ENCODE peak calls at places on chromosomes 2 and 18, in nine cellular contexts. M is prostate gland; Z is cardiac muscle cell; C is body of pancreas; X is CD4-positive, CD25-positive, alpha-beta regulatory T cell; F is MM.1S; S is H9; D is A549; Y is brain microvascular endothelial cell. V is an unnamed sample.

GRCh38 chr2:54634564-54635511 is 88.6 kb upstream of the EML6 start:
- DNase-seq in M (no peak), Z (no peak), C (peak), X (peak), F (peak), S (no peak), D (peak), Y (peak), V (no peak)

GRCh38 chr2:173963817-173964564 is 1.2 kb downstream of the SP3 start:
- DNase-seq in M (peak), Z (peak), C (peak), X (peak), F (peak), S (peak), D (peak), Y (peak), V (peak)

GRCh38 chr2:159968282-159968900 is 94.0 kb downstream of the PLA2R1 start:
- DNase-seq in M (no peak), Z (peak), C (peak), X (peak), F (peak), S (peak), D (peak), Y (peak), V (peak)

GRCh38 chr2:196617430-196617829 is 22.1 kb upstream of the CCDC150 start:
- DNase-seq in M (no peak), Z (no peak), C (no peak), X (peak), F (peak), S (no peak), D (no peak), Y (no peak), V (no peak)

GRCh38 chr2:215293879-215294278 is 18.0 kb upstream of the ATIC start:
- DNase-seq in M (no peak), Z (no peak), C (no peak), X (no peak), F (peak), S (no peak), D (no peak), Y (no peak), V (no peak)

GRCh38 chr2:30428827-30429461 is 18.1 kb upstream of the LCLAT1 start:
- DNase-seq in M (no peak), Z (no peak), C (no peak), X (no peak), F (no peak), S (no peak), D (no peak), Y (no peak), V (no peak)

GRCh38 chr2:101038455-101039255 is 36.6 kb downstream of the RPL31 start:
- DNase-seq in M (no peak), Z (no peak), C (peak), X (peak), F (no peak), S (peak), D (peak), Y (no peak), V (no peak)

GRCh38 chr18:6546229-6546628 is 131.5 kb upstream of the L3MBTL4 start:
- DNase-seq in M (peak), Z (no peak), C (peak), X (no peak), F (no peak), S (no peak), D (no peak), Y (no peak), V (no peak)

GRCh38 chr2:27798948-27799645 is 27.6 kb downstream of the MRPL33 start:
- DNase-seq in M (no peak), Z (peak), C (peak), X (no peak), F (no peak), S (peak), D (peak), Y (peak), V (no peak)

GRCh38 chr18:61992285-61992684 is 99.5 kb upstream of the RNF152 start:
- DNase-seq in M (no peak), Z (no peak), C (no peak), X (no peak), F (no peak), S (no peak), D (no peak), Y (peak), V (no peak)

GRCh38 chr2:60556998-60557955 is 3.8 kb upstream of the BCL11A start:
- DNase-seq in M (no peak), Z (no peak), C (no peak), X (no peak), F (no peak), S (no peak), D (no peak), Y (no peak), V (no peak)

GRCh38 chr2:202639233-202639632 is 4.5 kb downstream of the FAM117B start:
- DNase-seq in M (no peak), Z (no peak), C (no peak), X (no peak), F (no peak), S (no peak), D (no peak), Y (no peak), V (no peak)

GRCh38 chr18:54926593-54927297 is 32.5 kb downstream of the CCDC68 start:
- DNase-seq in M (no peak), Z (no peak), C (no peak), X (no peak), F (no peak), S (no peak), D (no peak), Y (no peak), V (no peak)

GRCh38 chr2:168354499-168354898 is 101.6 kb upstream of the CERS6 start:
- DNase-seq in M (no peak), Z (no peak), C (no peak), X (no peak), F (no peak), S (no peak), D (no peak), Y (no peak), V (no peak)

GRCh38 chr2:62304429-62305417 is 108.8 kb downstream of the B3GNT2 start:
- DNase-seq in M (peak), Z (no peak), C (peak), X (peak), F (peak), S (peak), D (no peak), Y (peak), V (no peak)

GRCh38 chr2:171571721-171572120 is 49.4 kb downstream of the CYBRD1 start:
- DNase-seq in M (no peak), Z (no peak), C (no peak), X (no peak), F (no peak), S (no peak), D (no peak), Y (no peak), V (no peak)

GRCh38 chr18:44702594-44702993 is 21.9 kb downstream of the SETBP1 start:
- DNase-seq in M (no peak), Z (no peak), C (no peak), X (no peak), F (no peak), S (no peak), D (no peak), Y (no peak), V (no peak)

GRCh38 chr2:240906141-240906910 is at the start of gene CROCC2:
- DNase-seq in M (no peak), Z (no peak), C (no peak), X (no peak), F (no peak), S (no peak), D (no peak), Y (no peak), V (no peak)

GRCh38 chr2:8888963-8889362 is 51.5 kb upstream of the KIDINS220 start:
- DNase-seq in M (no peak), Z (peak), C (no peak), X (no peak), F (no peak), S (no peak), D (no peak), Y (no peak), V (no peak)

GRCh38 chr18:67608909-67609308 is 92.4 kb upstream of the DSEL start:
- DNase-seq in M (no peak), Z (no peak), C (no peak), X (no peak), F (no peak), S (no peak), D (no peak), Y (peak), V (no peak)

GRCh38 chr2:12381543-12382323 is 335.0 kb upstream of the TRIB2 start:
- DNase-seq in M (no peak), Z (no peak), C (no peak), X (no peak), F (no peak), S (peak), D (no peak), Y (no peak), V (no peak)

GRCh38 chr2:133591164-133591563 is 22.9 kb upstream of the NCKAP5 start:
- DNase-seq in M (peak), Z (no peak), C (peak), X (no peak), F (no peak), S (no peak), D (no peak), Y (no peak), V (peak)

GRCh38 chr18:26307161-26307773 is 81.0 kb downstream of the TAF4B start:
- DNase-seq in M (peak), Z (peak), C (peak), X (peak), F (peak), S (no peak), D (peak), Y (peak), V (no peak)

GRCh38 chr18:49561377-49562193 is at the start of gene LIPG:
- DNase-seq in M (peak), Z (peak), C (peak), X (peak), F (peak), S (peak), D (peak), Y (peak), V (no peak)

GRCh38 chr2:32464441-32464840 is 107.6 kb downstream of the BIRC6 start:
- DNase-seq in M (no peak), Z (no peak), C (no peak), X (no peak), F (no peak), S (no peak), D (no peak), Y (peak), V (no peak)

GRCh38 chr2:135709992-135710391 is 31.7 kb upstream of the UBXN4 start:
- DNase-seq in M (peak), Z (peak), C (peak), X (peak), F (peak), S (no peak), D (peak), Y (peak), V (peak)

GRCh38 chr2:25377822-25378421 is 36.2 kb upstream of the DNMT3A start:
- DNase-seq in M (no peak), Z (no peak), C (no peak), X (no peak), F (no peak), S (peak), D (no peak), Y (no peak), V (no peak)

GRCh38 chr2:149002378-149002890 is 36.1 kb upstream of the LYPD6B start:
- DNase-seq in M (no peak), Z (no peak), C (no peak), X (no peak), F (no peak), S (no peak), D (no peak), Y (no peak), V (no peak)
- H3K27ac ChIP-seq in M (peak), Z (no peak), C (no peak), X (no peak), F (no peak), S (no peak), D (no peak), Y (no peak), V (peak)

DNA sequence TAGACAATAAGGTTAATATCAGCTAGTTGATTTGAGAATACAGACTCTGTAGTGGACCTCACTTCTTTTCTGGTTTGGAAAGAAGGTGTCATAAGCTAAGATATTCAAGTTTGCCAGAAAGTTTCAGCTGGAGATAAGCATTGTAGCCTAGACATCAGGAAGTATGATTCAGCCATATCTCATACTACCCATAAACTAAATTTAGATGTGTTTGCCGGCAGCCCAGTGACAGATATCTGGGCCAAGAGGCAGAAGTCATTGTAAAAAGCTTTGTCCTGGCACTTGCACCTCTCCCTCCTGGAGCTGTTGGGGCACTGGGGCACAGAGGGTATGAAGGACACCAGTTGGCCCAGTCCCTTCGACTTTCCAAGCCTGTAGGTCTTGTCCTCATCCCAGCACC is 128.0 kb downstream of the EPHA4 start:
- DNase-seq in M (no peak), Z (no peak), C (no peak), X (no peak), F (no peak), S (no peak), D (no peak), Y (peak), V (no peak)
- H3K27ac ChIP-seq in M (no peak), Z (no peak), C (no peak), X (no peak), F (no peak), S (no peak), D (no peak), Y (peak), V (no peak)

GRCh38 chr2:112877423-112877822 is 33.5 kb upstream of the IL37 start:
- DNase-seq in M (no peak), Z (no peak), C (no peak), X (no peak), F (no peak), S (no peak), D (no peak), Y (no peak), V (no peak)

GRCh38 chr2:112876971-112877361 is 34.0 kb upstream of the IL37 start:
- DNase-seq in M (no peak), Z (no peak), C (no peak), X (no peak), F (no peak), S (no peak), D (no peak), Y (no peak), V (no peak)

GRCh38 chr2:112879491-112880041 is 31.4 kb upstream of the IL37 start:
- DNase-seq in M (no peak), Z (no peak), C (no peak), X (no peak), F (no peak), S (no peak), D (no peak), Y (no peak), V (no peak)

GRCh38 chr2:112880081-112880531 is 30.9 kb upstream of the IL37 start:
- DNase-seq in M (no peak), Z (no peak), C (no peak), X (peak), F (no peak), S (no peak), D (no peak), Y (peak), V (no peak)

GRCh38 chr2:112876257-112876970 is 34.6 kb upstream of the IL37 start:
- DNase-seq in M (no peak), Z (no peak), C (no peak), X (no peak), F (no peak), S (no peak), D (no peak), Y (no peak), V (no peak)
- H3K27ac ChIP-seq in M (no peak), Z (no peak), C (no peak), X (no peak), F (no peak), S (no peak), D (no peak), Y (no peak), V (no peak)

DNA sequence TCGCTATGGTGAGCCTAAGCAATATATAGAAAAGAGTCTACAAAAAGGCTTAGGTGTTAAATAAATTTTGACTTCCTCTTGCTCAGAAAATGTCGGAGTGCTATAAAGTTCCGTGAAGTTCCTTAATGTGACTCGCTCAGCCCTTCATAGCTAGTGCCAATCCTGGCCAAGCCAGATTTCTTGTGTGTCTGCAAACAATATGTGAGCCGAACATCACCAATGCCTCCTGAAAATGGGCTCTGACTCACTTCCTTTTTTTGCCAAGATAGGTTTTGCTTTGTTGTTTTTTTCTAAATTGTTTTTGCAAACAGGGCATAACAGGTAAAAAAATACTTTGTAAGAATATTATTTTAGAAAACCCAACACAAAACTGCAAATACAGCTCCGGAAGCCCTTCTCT is 26.1 kb downstream of the CDC42EP3 start:
- DNase-seq in M (no peak), Z (no peak), C (no peak), X (peak), F (peak), S (no peak), D (peak), Y (no peak), V (no peak)
- H3K27ac ChIP-seq in M (no peak), Z (no peak), C (no peak), X (peak), F (peak), S (no peak), D (no peak), Y (no peak), V (no peak)

GRCh38 chr2:47379384-47379783 is 23.6 kb upstream of the MSH2 start:
- DNase-seq in M (no peak), Z (no peak), C (no peak), X (no peak), F (no peak), S (no peak), D (no peak), Y (no peak), V (no peak)
- H3K27ac ChIP-seq in M (no peak), Z (no peak), C (no peak), X (no peak), F (no peak), S (no peak), D (no peak), Y (no peak), V (no peak)

DNA sequence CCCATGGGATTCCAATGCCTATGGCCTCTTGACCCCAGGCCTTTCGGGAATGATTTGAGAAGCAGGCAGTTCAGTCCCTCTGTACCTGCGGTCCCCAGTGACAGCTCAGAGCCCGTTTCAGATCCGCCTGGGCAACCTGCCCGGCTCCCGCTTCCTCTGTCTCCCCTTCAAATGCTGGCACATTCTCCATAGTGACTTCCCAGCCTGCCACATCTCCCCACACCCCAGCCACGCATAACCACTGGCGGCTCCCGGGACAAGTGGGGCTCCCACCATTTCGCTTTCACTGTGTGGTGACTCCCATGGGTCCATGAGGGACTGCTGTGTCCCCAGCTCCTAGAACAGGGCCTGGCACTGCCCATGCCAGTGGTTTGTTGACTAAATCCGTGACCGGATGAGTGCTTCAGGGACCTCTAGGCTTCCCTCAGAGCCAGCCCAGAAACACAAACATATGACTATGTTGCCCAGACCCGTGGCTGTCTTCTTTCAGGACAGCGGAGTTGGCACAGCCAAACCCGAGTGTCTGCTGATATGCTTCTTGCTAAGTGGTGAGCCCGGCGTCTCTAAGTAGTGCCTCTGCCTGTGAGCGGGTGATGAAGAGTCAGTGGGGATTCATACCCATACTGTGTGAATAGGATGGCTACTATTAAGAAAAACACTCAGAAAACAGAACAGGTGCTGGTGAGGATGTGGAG is 91.2 kb downstream of the GLI2 start:
- DNase-seq in M (no peak), Z (no peak), C (no peak), X (no peak), F (no peak), S (no peak), D (no peak), Y (no peak), V (no peak)
- H3K27ac ChIP-seq in M (no peak), Z (no peak), C (no peak), X (no peak), F (no peak), S (no peak), D (no peak), Y (no peak), V (no peak)

GRCh38 chr2:229246334-229246733 is 24.8 kb downstream of the PID1 start:
- DNase-seq in M (no peak), Z (no peak), C (no peak), X (no peak), F (no peak), S (no peak), D (no peak), Y (no peak), V (no peak)

GRCh38 chr2:229249536-229249935 is 21.6 kb downstream of the PID1 start:
- DNase-seq in M (no peak), Z (no peak), C (no peak), X (no peak), F (no peak), S (no peak), D (no peak), Y (no peak), V (no peak)

GRCh38 chr2:229243880-229244560 is 27.1 kb downstream of the PID1 start:
- DNase-seq in M (no peak), Z (no peak), C (peak), X (no peak), F (no peak), S (no peak), D (no peak), Y (no peak), V (no peak)

GRCh38 chr2:229240984-229241491 is 30.0 kb downstream of the PID1 start:
- DNase-seq in M (no peak), Z (no peak), C (no peak), X (no peak), F (no peak), S (no peak), D (no peak), Y (no peak), V (no peak)

DNA sequence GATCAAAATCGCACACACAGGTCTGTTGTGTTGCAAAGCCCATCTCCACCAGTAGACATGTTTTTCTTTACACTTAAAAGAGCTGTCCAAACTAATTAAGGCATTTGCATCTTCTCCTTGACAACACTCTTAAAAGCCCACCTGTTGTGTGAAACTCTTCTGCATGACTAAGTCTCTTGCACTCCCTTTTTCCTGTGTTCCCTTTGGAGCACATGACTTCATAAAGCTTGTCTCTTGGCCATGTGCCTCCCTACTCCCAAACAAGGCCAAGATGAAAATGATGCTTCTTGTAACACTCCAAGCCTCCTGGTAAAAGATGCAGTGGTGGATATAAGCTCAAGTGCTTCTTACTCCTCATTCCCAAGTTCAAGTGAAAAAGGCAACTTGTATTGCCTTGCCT is 26.1 kb downstream of the PID1 start:
- DNase-seq in M (no peak), Z (no peak), C (no peak), X (no peak), F (no peak), S (no peak), D (no peak), Y (no peak), V (no peak)
- H3K27ac ChIP-seq in M (no peak), Z (no peak), C (no peak), X (no peak), F (no peak), S (no peak), D (no peak), Y (no peak), V (no peak)

DNA sequence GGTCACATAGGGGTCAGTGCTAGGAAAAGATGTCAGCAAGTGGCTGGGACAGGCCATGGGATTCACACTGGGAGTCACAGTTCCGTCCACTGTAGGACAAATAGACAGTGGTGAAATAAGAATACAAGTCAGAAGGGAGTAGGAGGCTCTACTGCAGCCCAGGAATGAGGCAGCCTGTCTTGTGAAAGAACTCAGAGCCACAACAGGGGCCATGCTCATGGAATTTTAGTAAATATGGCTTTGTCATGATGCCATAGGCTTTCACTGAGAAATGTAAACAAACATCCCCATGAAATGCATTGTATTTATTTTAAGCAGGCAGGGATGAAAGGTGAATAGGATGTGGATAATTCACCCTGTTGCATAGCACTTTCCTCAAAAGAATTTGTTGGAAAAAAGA is 504.3 kb downstream of the SOX11 start:
- DNase-seq in M (no peak), Z (no peak), C (no peak), X (no peak), F (no peak), S (no peak), D (peak), Y (no peak), V (no peak)
- H3K27ac ChIP-seq in M (no peak), Z (no peak), C (no peak), X (no peak), F (no peak), S (no peak), D (no peak), Y (no peak), V (no peak)